ENCODE peak calls at places on chromosomes 11 and 22, in seven cellular contexts. One of them, this sample, is unnamed.
A peak's percentile ranks its signal among the peaks of the same experiment; 100 is the strongest.

GRCh38 chr11:111982019-111982464 is 43.2 kb upstream of the DLAT start:
- DNase-seq in epithelial cell of prostate: no peak
- DNase-seq in MCF 10A: peak; percentile 79
- DNase-seq in activated CD4-positive, alpha-beta T cell treated with anti-CD3 and anti-CD28 coated beads, Interleukin-2, amount 10 ng/mL, durations not matched to agents 7 days and 5 days: peak; percentile 70
- DNase-seq in type B pancreatic cell: no peak
- DNase-seq in sciatic nerve: peak; percentile 66
- DNase-seq in SJSA1: no peak
- DNase-seq in this sample: peak; percentile 76

GRCh38 chr11:66858186-66858938 is 1.5 kb downstream of the LRFN4 start:
- DNase-seq in epithelial cell of prostate: no peak
- DNase-seq in MCF 10A: no peak
- DNase-seq in activated CD4-positive, alpha-beta T cell treated with anti-CD3 and anti-CD28 coated beads, Interleukin-2, amount 10 ng/mL, durations not matched to agents 7 days and 5 days: no peak
- DNase-seq in type B pancreatic cell: no peak
- DNase-seq in sciatic nerve: peak; percentile 62
- DNase-seq in SJSA1: no peak
- DNase-seq in this sample: no peak

GRCh38 chr11:96426356-96427103 is 36.7 kb downstream of the JRKL start:
- DNase-seq in epithelial cell of prostate: no peak
- DNase-seq in MCF 10A: peak; percentile 53
- DNase-seq in activated CD4-positive, alpha-beta T cell treated with anti-CD3 and anti-CD28 coated beads, Interleukin-2, amount 10 ng/mL, durations not matched to agents 7 days and 5 days: no peak
- DNase-seq in type B pancreatic cell: no peak
- DNase-seq in sciatic nerve: no peak
- DNase-seq in SJSA1: no peak
- DNase-seq in this sample: no peak

GRCh38 chr11:64583296-64584262 is 7.4 kb upstream of the SLC22A12 start:
- DNase-seq in epithelial cell of prostate: no peak
- DNase-seq in MCF 10A: peak; percentile 20
- DNase-seq in activated CD4-positive, alpha-beta T cell treated with anti-CD3 and anti-CD28 coated beads, Interleukin-2, amount 10 ng/mL, durations not matched to agents 7 days and 5 days: no peak
- DNase-seq in type B pancreatic cell: no peak
- DNase-seq in sciatic nerve: no peak
- DNase-seq in SJSA1: no peak
- DNase-seq in this sample: no peak

GRCh38 chr11:113411536-113411935 is 24.0 kb downstream of the ANKK1 start:
- DNase-seq in epithelial cell of prostate: no peak
- DNase-seq in MCF 10A: no peak
- DNase-seq in activated CD4-positive, alpha-beta T cell treated with anti-CD3 and anti-CD28 coated beads, Interleukin-2, amount 10 ng/mL, durations not matched to agents 7 days and 5 days: no peak
- DNase-seq in type B pancreatic cell: no peak
- DNase-seq in sciatic nerve: no peak
- DNase-seq in SJSA1: no peak
- DNase-seq in this sample: no peak

GRCh38 chr11:64241430-64242153 is 697 bp downstream of the FKBP2 start:
- DNase-seq in epithelial cell of prostate: no peak
- DNase-seq in MCF 10A: peak; percentile 98
- DNase-seq in activated CD4-positive, alpha-beta T cell treated with anti-CD3 and anti-CD28 coated beads, Interleukin-2, amount 10 ng/mL, durations not matched to agents 7 days and 5 days: peak; percentile 99
- DNase-seq in type B pancreatic cell: peak; percentile 100
- DNase-seq in sciatic nerve: peak; percentile 100
- DNase-seq in SJSA1: peak; percentile 100
- DNase-seq in this sample: peak; percentile 100

GRCh38 chr11:116869610-116870009 is 32.2 kb upstream of the APOA1 start:
- DNase-seq in epithelial cell of prostate: no peak
- DNase-seq in MCF 10A: no peak
- DNase-seq in activated CD4-positive, alpha-beta T cell treated with anti-CD3 and anti-CD28 coated beads, Interleukin-2, amount 10 ng/mL, durations not matched to agents 7 days and 5 days: no peak
- DNase-seq in type B pancreatic cell: no peak
- DNase-seq in sciatic nerve: no peak
- DNase-seq in SJSA1: no peak
- DNase-seq in this sample: no peak

GRCh38 chr11:71286701-71287643 is 34.6 kb upstream of the SHANK2 start:
- DNase-seq in epithelial cell of prostate: peak; percentile 34
- DNase-seq in MCF 10A: peak; percentile 74
- DNase-seq in activated CD4-positive, alpha-beta T cell treated with anti-CD3 and anti-CD28 coated beads, Interleukin-2, amount 10 ng/mL, durations not matched to agents 7 days and 5 days: no peak
- DNase-seq in type B pancreatic cell: no peak
- DNase-seq in sciatic nerve: no peak
- DNase-seq in SJSA1: peak; percentile 88
- DNase-seq in this sample: peak; percentile 5

GRCh38 chr22:48918585-48919186 is 909.0 kb downstream of the BRD1 start:
- DNase-seq in epithelial cell of prostate: no peak
- DNase-seq in MCF 10A: no peak
- DNase-seq in activated CD4-positive, alpha-beta T cell treated with anti-CD3 and anti-CD28 coated beads, Interleukin-2, amount 10 ng/mL, durations not matched to agents 7 days and 5 days: no peak
- DNase-seq in type B pancreatic cell: no peak
- DNase-seq in sciatic nerve: no peak
- DNase-seq in SJSA1: no peak
- DNase-seq in this sample: no peak

GRCh38 chr22:37021710-37022482 is 2.4 kb downstream of the MPST start:
- DNase-seq in epithelial cell of prostate: no peak
- DNase-seq in MCF 10A: peak; percentile 50
- DNase-seq in activated CD4-positive, alpha-beta T cell treated with anti-CD3 and anti-CD28 coated beads, Interleukin-2, amount 10 ng/mL, durations not matched to agents 7 days and 5 days: peak; percentile 60
- DNase-seq in type B pancreatic cell: no peak
- DNase-seq in sciatic nerve: peak; percentile 72
- DNase-seq in SJSA1: no peak
- DNase-seq in this sample: peak; percentile 68

GRCh38 chr11:79030448-79030847 is 410.4 kb downstream of the TENM4 start:
- DNase-seq in epithelial cell of prostate: no peak
- DNase-seq in MCF 10A: no peak
- DNase-seq in activated CD4-positive, alpha-beta T cell treated with anti-CD3 and anti-CD28 coated beads, Interleukin-2, amount 10 ng/mL, durations not matched to agents 7 days and 5 days: no peak
- DNase-seq in type B pancreatic cell: no peak
- DNase-seq in sciatic nerve: no peak
- DNase-seq in SJSA1: no peak
- DNase-seq in this sample: no peak

GRCh38 chr11:43547411-43547718 is 133.2 kb upstream of the HSD17B12 start:
- DNase-seq in epithelial cell of prostate: no peak
- DNase-seq in MCF 10A: no peak
- DNase-seq in activated CD4-positive, alpha-beta T cell treated with anti-CD3 and anti-CD28 coated beads, Interleukin-2, amount 10 ng/mL, durations not matched to agents 7 days and 5 days: no peak
- DNase-seq in type B pancreatic cell: no peak
- DNase-seq in sciatic nerve: no peak
- DNase-seq in SJSA1: no peak
- DNase-seq in this sample: no peak

GRCh38 chr11:77821349-77821851 is 456 bp downstream of the AAMDC start:
- DNase-seq in epithelial cell of prostate: no peak
- DNase-seq in MCF 10A: peak; percentile 25
- DNase-seq in activated CD4-positive, alpha-beta T cell treated with anti-CD3 and anti-CD28 coated beads, Interleukin-2, amount 10 ng/mL, durations not matched to agents 7 days and 5 days: peak; percentile 13
- DNase-seq in type B pancreatic cell: no peak
- DNase-seq in sciatic nerve: peak; percentile 64
- DNase-seq in SJSA1: no peak
- DNase-seq in this sample: peak; percentile 40

GRCh38 chr11:35334385-35335090 is 84.8 kb downstream of the SLC1A2 start:
- DNase-seq in epithelial cell of prostate: peak; percentile 31
- DNase-seq in MCF 10A: peak; percentile 54
- DNase-seq in activated CD4-positive, alpha-beta T cell treated with anti-CD3 and anti-CD28 coated beads, Interleukin-2, amount 10 ng/mL, durations not matched to agents 7 days and 5 days: no peak
- DNase-seq in type B pancreatic cell: no peak
- DNase-seq in sciatic nerve: no peak
- DNase-seq in SJSA1: no peak
- DNase-seq in this sample: no peak

GRCh38 chr11:2380807-2381350 is 3.8 kb downstream of the CD81 start:
- DNase-seq in epithelial cell of prostate: no peak
- DNase-seq in MCF 10A: no peak
- DNase-seq in activated CD4-positive, alpha-beta T cell treated with anti-CD3 and anti-CD28 coated beads, Interleukin-2, amount 10 ng/mL, durations not matched to agents 7 days and 5 days: no peak
- DNase-seq in type B pancreatic cell: no peak
- DNase-seq in sciatic nerve: peak; percentile 84
- DNase-seq in SJSA1: no peak
- DNase-seq in this sample: no peak